ENCODE peak calls at places on chromosomes 4 and X, in four cellular contexts. Y is HepG2, G is MM.1S, P is mesendoderm. C is an unnamed sample.

GRCh38 chr4:22679518-22679897 is 13.2 kb upstream of the GBA3 start:
- DNase-seq in P (no peak), G (no peak), Y (no peak), C (no peak)

GRCh38 chrX:128781506-128781905 is 729.3 kb upstream of the ACTRT1 start:
- DNase-seq in Y (peak; percentile 34), P (peak; percentile 83), G (peak; percentile 43), C (peak; percentile 4)

GRCh38 chr4:14596904-14597303 is 405.4 kb upstream of the CPEB2 start:
- DNase-seq in P (peak; percentile 54), G (no peak), Y (no peak), C (no peak)

GRCh38 chr4:95165926-95166524 is 382.7 kb downstream of the UNC5C start:
- DNase-seq in P (peak; percentile 73), Y (peak; percentile 54), G (peak; percentile 50), C (peak; percentile 65)

GRCh38 chrX:123085311-123085940 is 98.7 kb upstream of the GRIA3 start:
- DNase-seq in G (no peak), Y (peak; percentile 75), P (peak; percentile 84), C (no peak)

GRCh38 chrX:45824471-45824870 is 623.8 kb upstream of the DIPK2B start:
- DNase-seq in G (no peak), Y (peak; percentile 11), P (peak; percentile 66), C (peak; percentile 91)

GRCh38 chr4:86302242-86302641 is 57.6 kb downstream of the MAPK10 start:
- DNase-seq in Y (peak; percentile 3), P (peak; percentile 76), G (no peak), C (no peak)

GRCh38 chr4:120816385-120816784 is 106.1 kb downstream of the PRDM5 start:
- DNase-seq in P (no peak), G (no peak), Y (no peak), C (no peak)

GRCh38 chrX:64975989-64976672 is at the start of gene ZC4H2:
- DNase-seq in G (peak; percentile 69), Y (peak; percentile 73), P (peak; percentile 93), C (peak; percentile 69)

GRCh38 chrX:155027509-155028066 is 944 bp downstream of the FUNDC2 start:
- DNase-seq in Y (peak; percentile 11), P (peak; percentile 4), G (peak; percentile 34), C (no peak)

GRCh38 chrX:17706676-17707075 is 30.6 kb upstream of the SCML1 start:
- DNase-seq in Y (peak; percentile 89), P (peak; percentile 56), G (no peak), C (peak; percentile 15)

GRCh38 chr4:139795476-139795875 is 129.9 kb downstream of the MGST2 start:
- DNase-seq in G (no peak), P (no peak), Y (no peak), C (no peak)

DNA sequence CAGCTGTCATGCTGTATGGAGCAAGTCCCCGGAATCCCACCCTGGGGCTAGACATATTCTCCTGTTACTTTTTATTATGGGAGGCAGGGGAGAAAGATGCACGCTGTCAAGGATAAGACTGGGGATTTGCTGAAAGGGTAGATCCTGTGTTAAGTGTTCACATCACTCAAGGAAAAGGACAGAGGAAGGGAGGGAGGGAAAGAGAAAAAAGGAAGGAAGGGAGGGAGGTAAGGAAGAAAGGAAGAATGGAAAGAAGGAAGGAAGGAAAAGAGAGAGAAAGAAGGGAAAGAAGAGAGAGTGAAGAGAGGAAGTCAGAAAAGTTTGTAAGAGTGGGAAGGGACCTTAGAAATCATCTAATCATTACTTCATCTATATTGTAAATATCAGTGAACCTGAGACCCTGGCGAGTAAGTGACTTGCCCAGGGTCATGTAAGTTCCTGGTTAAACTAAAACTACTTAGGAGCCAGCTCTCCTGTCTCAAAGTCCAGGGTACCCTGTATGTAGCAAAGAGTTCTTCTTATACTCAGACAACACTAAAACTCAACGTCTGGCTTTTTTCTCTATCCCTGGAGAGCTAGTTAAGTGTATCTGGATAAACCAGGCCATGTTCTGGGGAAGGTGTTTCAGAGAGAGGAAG is 47.2 kb upstream of the MSX1 start:
- DNase-seq in G (no peak), Y (peak; percentile 12), P (no peak), C (no peak)
- H3K4me2 ChIP-seq in G (no peak overlapping the region), Y (peak overlapping the region; percentile 43), P (no peak overlapping the region), C (no peak overlapping the region)

GRCh38 chr4:173217727-173218126 is 49.1 kb downstream of the GALNT7 start:
- DNase-seq in G (no peak), Y (no peak), P (no peak), C (no peak)
- H3K4me2 ChIP-seq in G (no peak overlapping the region), Y (no peak overlapping the region), P (no peak overlapping the region), C (peak overlapping the region; percentile 63)

GRCh38 chr4:54813674-54814073 is 155.9 kb downstream of the KIT start:
- DNase-seq in P (no peak), G (no peak), Y (no peak), C (no peak)

GRCh38 chr4:54819044-54819443 is 161.3 kb downstream of the KIT start:
- DNase-seq in G (no peak), Y (no peak), P (no peak), C (no peak)

DNA sequence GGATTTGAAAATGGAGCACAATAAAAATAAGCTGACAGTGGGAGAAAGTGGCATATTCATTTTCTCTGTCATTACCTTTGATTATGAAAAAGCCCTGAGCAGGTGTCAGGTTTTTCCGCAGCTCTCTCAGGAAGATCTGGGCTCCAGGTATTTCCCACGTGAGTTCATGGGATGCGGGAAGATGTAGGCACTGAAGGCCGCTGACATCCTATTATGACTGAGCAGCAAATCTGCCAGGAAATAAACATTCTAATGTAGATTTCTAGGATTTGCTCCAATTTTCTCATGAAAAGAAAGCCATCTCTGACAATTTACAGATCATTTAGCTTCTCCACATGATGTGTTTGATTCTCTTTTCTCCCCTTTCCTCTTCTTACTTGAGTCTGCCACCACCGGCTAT is 160.7 kb downstream of the KIT start:
- DNase-seq in G (no peak), Y (no peak), P (no peak), C (no peak)
- H3K4me2 ChIP-seq in G (no peak overlapping the region), Y (no peak overlapping the region), P (no peak overlapping the region), C (no peak overlapping the region)

GRCh38 chr4:104490096-104490769 is 4.5 kb downstream of the CXXC4 start:
- DNase-seq in P (peak; percentile 52), G (peak; percentile 88), Y (no peak), C (peak; percentile 3)

GRCh38 chr4:104488151-104488550 is 6.5 kb downstream of the CXXC4 start:
- DNase-seq in P (no peak), G (peak; percentile 36), Y (no peak), C (no peak)

GRCh38 chr4:104490770-104491395 is 3.8 kb downstream of the CXXC4 start:
- DNase-seq in Y (peak; percentile 17), G (peak; percentile 81), P (peak; percentile 72), C (peak; percentile 11)

GRCh38 chr4:104491396-104491821 is 3.3 kb downstream of the CXXC4 start:
- DNase-seq in P (peak; percentile 69), Y (no peak), G (no peak), C (peak; percentile 11)

GRCh38 chr4:104489731-104490095 is 5.0 kb downstream of the CXXC4 start:
- DNase-seq in Y (no peak), P (no peak), G (peak; percentile 56), C (no peak)
- H3K4me2 ChIP-seq in Y (no peak overlapping the region), P (no peak overlapping the region), G (peak overlapping the region; percentile 96), C (no peak overlapping the region)

GRCh38 chr4:37549003-37549402 is 137.2 kb downstream of the RELL1 start:
- DNase-seq in Y (no peak), P (peak; percentile 29), G (no peak), C (no peak)
- H3K4me2 ChIP-seq in Y (no peak overlapping the region), P (no peak overlapping the region), G (no peak overlapping the region), C (no peak overlapping the region)

GRCh38 chr4:83876047-83876446 is 340.1 kb downstream of the GPAT3 start:
- DNase-seq in G (no peak), Y (no peak), P (peak; percentile 26), C (no peak)
- H3K4me2 ChIP-seq in G (no peak overlapping the region), Y (no peak overlapping the region), P (no peak overlapping the region), C (no peak overlapping the region)

GRCh38 chr4:168867128-168867527 is 142.9 kb downstream of the CBR4 start:
- DNase-seq in Y (no peak), P (no peak), G (no peak), C (no peak)

GRCh38 chr4:168866635-168867034 is 143.4 kb downstream of the CBR4 start:
- DNase-seq in P (no peak), G (no peak), Y (no peak), C (no peak)

GRCh38 chr4:168868044-168868855 is 141.8 kb downstream of the CBR4 start:
- DNase-seq in P (no peak), Y (no peak), G (no peak), C (no peak)

GRCh38 chr4:168871686-168872085 is 138.4 kb downstream of the CBR4 start:
- DNase-seq in P (no peak), G (no peak), Y (no peak), C (no peak)

GRCh38 chr4:168868856-168869201 is 141.2 kb downstream of the CBR4 start:
- DNase-seq in P (no peak), G (no peak), Y (no peak), C (no peak)
- H3K4me2 ChIP-seq in P (no peak overlapping the region), G (no peak overlapping the region), Y (no peak overlapping the region), C (no peak overlapping the region)

DNA sequence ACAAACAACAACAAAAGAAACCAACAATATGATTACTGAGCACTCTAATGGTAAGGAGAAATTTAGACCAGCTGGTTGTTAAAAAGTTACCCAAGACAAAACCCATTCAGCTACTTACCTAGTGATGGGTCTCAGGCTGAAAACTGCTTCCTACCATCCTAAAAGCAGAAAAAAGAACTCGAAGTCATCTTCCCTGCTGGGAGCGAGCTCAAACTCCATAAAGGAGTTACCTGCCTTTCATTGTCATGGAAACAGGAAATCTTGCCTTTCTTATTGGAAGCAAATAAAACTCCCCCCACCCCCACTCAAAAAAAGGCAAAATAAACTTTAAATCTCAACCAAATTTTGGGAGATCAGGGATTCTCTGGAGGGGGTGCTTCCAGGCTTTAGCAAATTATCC is 1478.3 kb downstream of the C4orf33 start:
- DNase-seq in Y (no peak), G (no peak), P (no peak), C (no peak)
- H3K4me2 ChIP-seq in Y (no peak overlapping the region), G (peak overlapping the region; percentile 64), P (no peak overlapping the region), C (no peak overlapping the region)